ENCODE peak calls at places on chromosomes 12 and 14, in ten cellular contexts. R is HEK293T, D is psoas muscle, V is ovary, I is SW 1271, U is A172, M is mesenchymal stem cell, Z is GDM1, W is nephron progenitor cell, T is ascending aorta. G is an unnamed sample.

GRCh38 chr14:50821471-50822464 is 9.2 kb downstream of the NIN start:
- DNase-seq in R (no peak), D (no peak), V (no peak), I (no peak), U (no peak), M (no peak), Z (no peak), W (no peak), T (peak), G (no peak)

GRCh38 chr12:47825239-47825639 is 5.5 kb upstream of the HDAC7 start:
- DNase-seq in R (no peak), D (peak), V (peak), I (no peak), U (peak), M (no peak), Z (no peak), W (no peak), T (no peak), G (no peak)

GRCh38 chr12:124463341-124463861 is 104.0 kb downstream of the NCOR2 start:
- DNase-seq in R (no peak), D (no peak), V (no peak), I (no peak), U (no peak), M (no peak), Z (no peak), W (no peak), T (no peak), G (no peak)

GRCh38 chr14:52369305-52369781 is 55.2 kb downstream of the PTGER2 start:
- DNase-seq in R (no peak), D (peak), V (no peak), I (no peak), U (no peak), M (no peak), Z (no peak), W (no peak), T (no peak), G (no peak)

GRCh38 chr14:68787235-68787727 is 5.6 kb downstream of the ZFP36L1 start:
- DNase-seq in R (no peak), D (no peak), V (peak), I (no peak), U (no peak), M (no peak), Z (no peak), W (no peak), T (no peak), G (no peak)

GRCh38 chr14:99314623-99315022 is 42.6 kb upstream of the BCL11B start:
- DNase-seq in R (no peak), D (no peak), V (no peak), I (no peak), U (no peak), M (no peak), Z (no peak), W (no peak), T (no peak), G (no peak)

GRCh38 chr12:2198088-2198501 is 145.3 kb downstream of the CACNA1C start:
- DNase-seq in R (peak), D (no peak), V (peak), I (no peak), U (peak), M (peak), Z (no peak), W (no peak), T (no peak), G (no peak)

GRCh38 chr12:31204995-31205582 is 120.9 kb downstream of the SINHCAF start:
- DNase-seq in R (no peak), D (no peak), V (no peak), I (no peak), U (peak), M (peak), Z (no peak), W (no peak), T (no peak), G (no peak)

GRCh38 chr14:100332797-100333196 is 9.7 kb downstream of the SLC25A47 start:
- DNase-seq in R (no peak), D (no peak), V (no peak), I (no peak), U (no peak), M (no peak), Z (no peak), W (peak), T (no peak), G (no peak)

GRCh38 chr12:20125259-20125919 is 242.9 kb upstream of the PDE3A start:
- DNase-seq in R (no peak), D (no peak), V (no peak), I (no peak), U (no peak), M (no peak), Z (no peak), W (no peak), T (no peak), G (no peak)

GRCh38 chr12:113861708-113862312 is 104.3 kb downstream of the RBM19 start:
- DNase-seq in R (no peak), D (no peak), V (no peak), I (no peak), U (no peak), M (peak), Z (no peak), W (no peak), T (no peak), G (no peak)

GRCh38 chr12:103924761-103925641 is 5.2 kb upstream of the HSP90B1 start:
- DNase-seq in R (peak), D (no peak), V (no peak), I (no peak), U (peak), M (peak), Z (no peak), W (no peak), T (no peak), G (no peak)

GRCh38 chr12:131905081-131905639 is 10.7 kb downstream of the ULK1 start:
- DNase-seq in R (no peak), D (no peak), V (no peak), I (no peak), U (no peak), M (no peak), Z (no peak), W (no peak), T (no peak), G (no peak)

GRCh38 chr12:26054383-26054782 is 70.5 kb downstream of the BHLHE41 start:
- DNase-seq in R (no peak), D (no peak), V (no peak), I (no peak), U (no peak), M (no peak), Z (no peak), W (no peak), T (no peak), G (no peak)

GRCh38 chr12:116708826-116709756 is 28.8 kb downstream of the SPRING1 start:
- DNase-seq in R (no peak), D (peak), V (peak), I (peak), U (peak), M (peak), Z (peak), W (peak), T (no peak), G (no peak)

GRCh38 chr12:12718853-12719252 is 1.7 kb downstream of the CDKN1B start:
- DNase-seq in R (no peak), D (no peak), V (no peak), I (peak), U (no peak), M (peak), Z (no peak), W (peak), T (no peak), G (no peak)

GRCh38 chr14:68843471-68844209 is 50.8 kb upstream of the ZFP36L1 start:
- DNase-seq in R (peak), D (peak), V (peak), I (peak), U (peak), M (peak), Z (peak), W (peak), T (no peak), G (no peak)

GRCh38 chr12:82627799-82628198 is 58.9 kb upstream of the TMTC2 start:
- DNase-seq in R (peak), D (no peak), V (no peak), I (peak), U (peak), M (peak), Z (no peak), W (no peak), T (no peak), G (no peak)

GRCh38 chr12:632102-632696 is 31.0 kb downstream of the NINJ2 start:
- DNase-seq in R (no peak), D (peak), V (no peak), I (peak), U (peak), M (peak), Z (no peak), W (no peak), T (no peak), G (no peak)

G was measured in GOT3.